ENCODE peak calls at places on chromosomes 5 and 9, in five cellular contexts. One of them, this sample, is unnamed.

GRCh38 chr9:87812375-87813118 is 70.1 kb upstream of the SPATA31E1 start:
- DNase-seq in GM12878: no peak
- DNase-seq in H1: no peak
- DNase-seq in K562: peak; percentile 40
- DNase-seq in HepG2: peak; percentile 4
- DNase-seq in this sample: no peak

GRCh38 chr9:98039474-98040072 is 17.0 kb upstream of the NANS start:
- DNase-seq in K562: no peak
- DNase-seq in GM12878: no peak
- DNase-seq in H1: no peak
- DNase-seq in HepG2: no peak
- DNase-seq in this sample: no peak

GRCh38 chr5:135007305-135007704 is 26.7 kb downstream of the PITX1 start:
- DNase-seq in HepG2: no peak
- DNase-seq in GM12878: no peak
- DNase-seq in K562: no peak
- DNase-seq in H1: no peak
- DNase-seq in this sample: no peak

GRCh38 chr5:38465045-38465444 is 91.4 kb downstream of the LIFR start:
- DNase-seq in HepG2: no peak
- DNase-seq in H1: no peak
- DNase-seq in K562: no peak
- DNase-seq in GM12878: no peak
- DNase-seq in this sample: no peak

GRCh38 chr9:68685770-68686169 is 19.3 kb upstream of the PIP5K1B start:
- DNase-seq in H1: no peak
- DNase-seq in HepG2: peak; percentile 53
- DNase-seq in GM12878: no peak
- DNase-seq in K562: peak; percentile 69
- DNase-seq in this sample: peak; percentile 37

GRCh38 chr9:135833864-135834263 is 73.5 kb downstream of the CAMSAP1 start:
- DNase-seq in H1: no peak
- DNase-seq in HepG2: no peak
- DNase-seq in GM12878: no peak
- DNase-seq in K562: no peak
- DNase-seq in this sample: no peak

GRCh38 chr5:168756517-168757391 is 177.6 kb upstream of the PANK3 start:
- DNase-seq in HepG2: no peak
- DNase-seq in K562: no peak
- DNase-seq in GM12878: no peak
- DNase-seq in H1: no peak
- DNase-seq in this sample: no peak

GRCh38 chr9:107243757-107244156 is 39.3 kb upstream of the RAD23B start:
- DNase-seq in H1: no peak
- DNase-seq in HepG2: peak; percentile 89
- DNase-seq in K562: no peak
- DNase-seq in GM12878: no peak
- DNase-seq in this sample: peak; percentile 99

GRCh38 chr9:116471093-116471906 is 215.8 kb upstream of the TRIM32 start:
- DNase-seq in K562: peak; percentile 65
- DNase-seq in GM12878: no peak
- DNase-seq in H1: peak; percentile 87
- DNase-seq in HepG2: no peak
- DNase-seq in this sample: no peak

GRCh38 chr9:5843450-5844249 is 10.7 kb upstream of the ERMP1 start:
- DNase-seq in H1: no peak
- DNase-seq in HepG2: peak; percentile 88
- DNase-seq in GM12878: no peak
- DNase-seq in K562: peak; percentile 29
- DNase-seq in this sample: no peak

GRCh38 chr5:149917073-149917676 is 27.4 kb downstream of the PDE6A start:
- DNase-seq in H1: no peak
- DNase-seq in GM12878: no peak
- DNase-seq in HepG2: no peak
- DNase-seq in K562: no peak
- DNase-seq in this sample: no peak

GRCh38 chr9:134690301-134690751 is 48.7 kb downstream of the COL5A1 start:
- DNase-seq in H1: no peak
- DNase-seq in GM12878: no peak
- DNase-seq in K562: no peak
- DNase-seq in HepG2: no peak
- DNase-seq in this sample: no peak

GRCh38 chr5:56763711-56764466 is 51.5 kb upstream of the MAP3K1 start:
- DNase-seq in HepG2: peak; percentile 26
- DNase-seq in H1: no peak
- DNase-seq in GM12878: no peak
- DNase-seq in K562: no peak
- DNase-seq in this sample: no peak

GRCh38 chr5:168356592-168356991 is 65.1 kb downstream of the WWC1 start:
- DNase-seq in HepG2: no peak
- DNase-seq in H1: no peak
- DNase-seq in GM12878: no peak
- DNase-seq in K562: no peak
- DNase-seq in this sample: no peak

GRCh38 chr9:131275332-131276106 is 791 bp downstream of the FAM78A start:
- DNase-seq in HepG2: peak; percentile 48
- DNase-seq in H1: no peak
- DNase-seq in K562: peak; percentile 84
- DNase-seq in GM12878: no peak
- DNase-seq in this sample: no peak

GRCh38 chr5:172282277-172283019 is 1.1 kb downstream of the UBTD2 start:
- DNase-seq in H1: no peak
- DNase-seq in GM12878: no peak
- DNase-seq in K562: no peak
- DNase-seq in HepG2: no peak
- DNase-seq in this sample: no peak

GRCh38 chr5:45109062-45109461 is 300.3 kb downstream of the MRPS30 start:
- DNase-seq in H1: no peak
- DNase-seq in HepG2: no peak
- DNase-seq in K562: no peak
- DNase-seq in GM12878: no peak
- DNase-seq in this sample: no peak

GRCh38 chr9:128946945-128947422 is 419 bp downstream of the DOLK start:
- DNase-seq in HepG2: no peak
- DNase-seq in H1: no peak
- DNase-seq in GM12878: no peak
- DNase-seq in K562: no peak
- DNase-seq in this sample: no peak

GRCh38 chr5:58804331-58804730 is 221.5 kb downstream of the RAB3C start:
- DNase-seq in H1: no peak
- DNase-seq in HepG2: no peak
- DNase-seq in K562: no peak
- DNase-seq in GM12878: no peak
- DNase-seq in this sample: no peak

GRCh38 chr9:131650254-131650653 is 89.6 kb downstream of the RAPGEF1 start:
- DNase-seq in HepG2: no peak
- DNase-seq in GM12878: no peak
- DNase-seq in H1: no peak
- DNase-seq in K562: no peak
- DNase-seq in this sample: no peak

GRCh38 chr5:139747583-139748504 is 47.8 kb upstream of the PSD2 start:
- DNase-seq in K562: peak; percentile 77
- DNase-seq in HepG2: no peak
- DNase-seq in H1: no peak
- DNase-seq in GM12878: no peak
- DNase-seq in this sample: no peak

GRCh38 chr5:166784545-166785078 is 1506.8 kb upstream of the WWC1 start:
- DNase-seq in K562: no peak
- DNase-seq in GM12878: no peak
- DNase-seq in H1: no peak
- DNase-seq in HepG2: no peak
- DNase-seq in this sample: no peak

GRCh38 chr9:97772145-97772544 is 75.0 kb upstream of the XPA start:
- DNase-seq in HepG2: no peak
- DNase-seq in H1: no peak
- DNase-seq in K562: no peak
- DNase-seq in GM12878: no peak
- DNase-seq in this sample: no peak

GRCh38 chr5:143499480-143500114 is 96.1 kb upstream of the NR3C1 start:
- DNase-seq in HepG2: no peak
- DNase-seq in H1: no peak
- DNase-seq in GM12878: no peak
- DNase-seq in K562: no peak
- DNase-seq in this sample: peak; percentile 2

DNA sequence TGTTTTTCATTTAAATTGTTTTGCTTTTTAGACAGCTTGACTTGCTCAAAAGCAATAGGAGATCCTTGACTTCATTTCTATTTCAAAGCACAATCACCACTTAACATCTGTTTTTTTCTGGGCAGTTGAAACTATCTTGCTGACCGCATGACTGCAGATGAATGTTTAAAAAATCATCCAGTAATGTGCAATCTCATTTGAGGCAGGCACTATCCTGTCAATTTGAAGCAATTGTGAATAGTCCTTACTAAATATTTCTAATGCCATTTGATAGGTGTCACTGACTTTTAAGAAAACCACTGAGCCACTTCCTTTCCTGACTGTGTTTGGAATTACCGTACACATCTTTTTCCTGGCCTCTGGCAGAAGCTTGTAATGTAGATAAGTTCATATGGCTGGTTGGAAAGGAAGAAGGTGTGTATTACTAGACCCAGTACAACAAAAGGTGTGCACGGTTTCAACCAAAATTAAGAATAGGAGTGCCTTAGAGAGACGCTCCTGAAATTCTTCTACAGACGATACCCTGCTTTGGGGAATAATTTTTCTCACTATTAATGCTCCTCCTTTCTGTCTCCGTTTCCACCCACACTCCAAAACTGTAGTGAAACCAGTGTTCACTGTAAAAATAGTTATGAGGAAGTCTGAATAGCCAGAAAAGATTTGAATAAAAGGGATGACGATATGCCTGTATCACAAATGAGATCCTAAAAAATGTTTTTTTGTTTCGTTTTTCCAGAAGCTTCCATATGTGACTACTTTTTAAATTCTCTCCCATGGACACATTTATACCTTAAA is 136.7 kb upstream of the MOCS2 start:
- DNase-seq in HepG2: no peak
- DNase-seq in GM12878: no peak
- DNase-seq in H1: no peak
- DNase-seq in K562: peak; percentile 32
- DNase-seq in this sample: no peak
- TF ChIP-seq ZNF274 in HepG2: no peak
- TF ChIP-seq ZNF274 in GM12878: no peak
- TF ChIP-seq ZNF274 in H1: no peak
- TF ChIP-seq ZNF274 in K562: no peak
- TF ChIP-seq ZNF274 in this sample: no peak

DNA sequence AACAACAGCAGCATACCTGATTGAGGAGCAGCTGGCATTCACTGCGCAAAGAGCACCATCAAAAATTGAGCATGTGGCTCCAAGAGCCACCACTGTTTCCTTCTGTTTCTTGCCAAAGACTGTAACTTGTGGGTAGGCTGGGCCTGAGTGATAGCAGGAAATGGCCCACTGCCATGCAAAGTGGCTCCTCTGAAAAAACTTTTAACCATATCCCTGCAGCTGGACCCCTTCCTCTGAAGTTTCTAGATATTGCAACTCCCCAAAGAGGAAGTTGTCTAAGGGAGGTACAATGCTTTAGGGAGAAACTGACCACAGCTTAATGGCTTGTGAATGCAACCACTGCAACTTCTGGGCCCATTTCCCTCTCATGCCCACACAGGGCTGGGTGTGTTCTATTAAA is 355.4 kb upstream of the PDE4D start:
- DNase-seq in K562: no peak
- DNase-seq in H1: no peak
- DNase-seq in HepG2: no peak
- DNase-seq in GM12878: peak; percentile 70
- DNase-seq in this sample: no peak
- TF ChIP-seq SIN3A in K562: no peak
- TF ChIP-seq SIN3A in H1: no peak
- TF ChIP-seq SIN3A in HepG2: no peak
- TF ChIP-seq SIN3A in GM12878: no peak
- TF ChIP-seq SIN3A in this sample: no peak

GRCh38 chr5:12793373-12793772 is 889.1 kb upstream of the CTNND2 start:
- DNase-seq in HepG2: no peak
- DNase-seq in K562: no peak
- DNase-seq in H1: no peak
- DNase-seq in GM12878: no peak
- DNase-seq in this sample: no peak

GRCh38 chr5:12794476-12795332 is 890.5 kb upstream of the CTNND2 start:
- DNase-seq in K562: no peak
- DNase-seq in H1: no peak
- DNase-seq in GM12878: no peak
- DNase-seq in HepG2: no peak
- DNase-seq in this sample: no peak

GRCh38 chr5:12795333-12795663 is 891.1 kb upstream of the CTNND2 start:
- DNase-seq in K562: no peak
- DNase-seq in H1: no peak
- DNase-seq in HepG2: no peak
- DNase-seq in GM12878: no peak
- DNase-seq in this sample: no peak

DNA sequence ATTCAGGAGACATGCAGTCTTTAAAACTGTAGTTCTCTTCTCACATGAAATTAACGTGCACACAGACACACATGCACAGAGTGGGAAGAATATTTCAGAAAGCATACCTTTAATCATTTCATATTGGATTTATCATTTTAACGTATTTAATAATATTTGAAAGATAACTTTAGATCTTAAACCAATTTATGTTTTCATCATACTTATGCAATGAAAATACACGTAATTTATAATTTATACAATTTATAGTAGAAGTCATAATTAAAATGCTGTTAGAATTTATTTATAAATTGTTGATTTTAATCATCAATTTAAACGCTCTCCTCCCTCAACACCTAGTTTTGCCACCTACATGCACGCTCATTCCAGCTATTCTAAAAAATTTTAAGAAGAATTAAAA is 894.9 kb upstream of the CTNND2 start:
- DNase-seq in H1: no peak
- DNase-seq in GM12878: no peak
- DNase-seq in HepG2: no peak
- DNase-seq in K562: no peak
- DNase-seq in this sample: no peak
- TF ChIP-seq ZNF274 in H1: no peak
- TF ChIP-seq ZNF274 in GM12878: no peak
- TF ChIP-seq ZNF274 in HepG2: no peak
- TF ChIP-seq ZNF274 in K562: no peak
- TF ChIP-seq ZNF274 in this sample: no peak

DNA sequence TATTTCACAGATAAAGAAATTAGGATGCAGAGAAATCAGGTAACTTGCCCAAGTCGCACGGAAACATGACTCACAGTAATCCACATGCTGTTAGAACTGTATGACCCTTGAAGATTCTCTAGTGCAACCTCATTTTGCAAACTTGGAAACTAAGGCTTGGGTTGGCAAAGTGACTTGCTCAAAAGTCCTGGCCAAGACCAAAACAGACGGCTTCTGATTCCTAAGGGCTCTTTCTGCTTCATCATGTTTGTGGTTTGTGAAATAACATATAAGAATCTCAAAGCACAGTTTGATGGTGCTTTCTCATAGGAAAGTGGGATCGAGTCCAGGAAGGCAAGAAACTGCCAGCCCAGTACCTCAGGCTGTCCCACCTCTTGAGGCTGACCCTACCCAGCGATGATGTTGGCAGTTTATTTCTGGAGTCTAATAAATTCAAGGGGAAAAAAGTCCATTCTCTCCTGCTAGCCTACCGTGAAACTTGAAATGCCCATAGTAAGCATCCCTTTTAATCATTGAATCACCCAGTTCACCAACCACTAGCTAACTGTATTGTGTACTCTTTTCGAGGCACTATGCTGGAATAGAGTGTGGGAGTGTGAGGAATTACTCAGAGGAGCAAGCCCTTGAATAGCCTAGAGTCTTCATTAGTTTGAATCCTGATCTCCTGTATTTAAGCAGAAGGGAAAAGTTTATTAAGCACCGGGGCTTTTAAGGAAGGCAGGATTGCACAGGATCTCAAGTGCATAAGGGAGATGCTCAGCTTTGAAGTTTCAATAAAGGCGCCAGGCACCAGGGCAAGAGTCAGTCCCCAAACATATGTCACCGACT is 14.1 kb downstream of the CAPSL start:
- DNase-seq in GM12878: no peak
- DNase-seq in K562: no peak
- DNase-seq in HepG2: no peak
- DNase-seq in H1: no peak
- DNase-seq in this sample: no peak
- TF ChIP-seq SIN3A in GM12878: no peak
- TF ChIP-seq SIN3A in K562: no peak
- TF ChIP-seq SIN3A in HepG2: no peak
- TF ChIP-seq SIN3A in H1: no peak
- TF ChIP-seq SIN3A in this sample: no peak